ENCODE peak calls at places on chromosome 9, in four cellular contexts. One of them, this sample, is unnamed.
A peak's percentile ranks its signal among the peaks of the same experiment; 100 is the strongest.

GRCh38 chr9:69170231-69170630 is 3.8 kb upstream of the TJP2 start:
- DNase-seq in PC-9: no peak
- DNase-seq in sigmoid colon: no peak
- DNase-seq in right atrium auricular region: no peak
- DNase-seq in this sample: no peak

GRCh38 chr9:82022121-82022520 is 33.5 kb downstream of the SPATA31D1 start:
- DNase-seq in PC-9: no peak
- DNase-seq in sigmoid colon: no peak
- DNase-seq in right atrium auricular region: no peak
- DNase-seq in this sample: no peak

GRCh38 chr9:38160613-38161215 is 91.7 kb upstream of the SHB start:
- DNase-seq in PC-9: no peak
- DNase-seq in sigmoid colon: peak; percentile 70
- DNase-seq in right atrium auricular region: peak; percentile 68
- DNase-seq in this sample: peak; percentile 70

GRCh38 chr9:12166511-12166910 is 526.7 kb upstream of the TYRP1 start:
- DNase-seq in PC-9: no peak
- DNase-seq in sigmoid colon: no peak
- DNase-seq in right atrium auricular region: no peak
- DNase-seq in this sample: no peak

GRCh38 chr9:7439355-7439978 is 360.1 kb downstream of the DMAC1 start:
- DNase-seq in PC-9: no peak
- DNase-seq in sigmoid colon: no peak
- DNase-seq in right atrium auricular region: no peak
- DNase-seq in this sample: no peak

GRCh38 chr9:129166962-129167557 is 11.0 kb downstream of the IER5L start:
- DNase-seq in PC-9: peak; percentile 90
- DNase-seq in sigmoid colon: peak; percentile 92
- DNase-seq in right atrium auricular region: peak; percentile 84
- DNase-seq in this sample: peak; percentile 89

GRCh38 chr9:112091805-112092204 is 83.3 kb downstream of the SUSD1 start:
- DNase-seq in PC-9: no peak
- DNase-seq in sigmoid colon: no peak
- DNase-seq in right atrium auricular region: no peak
- DNase-seq in this sample: no peak

GRCh38 chr9:37760416-37761165 is 7.0 kb downstream of the TRMT10B start:
- DNase-seq in PC-9: peak; percentile 45
- DNase-seq in sigmoid colon: no peak
- DNase-seq in right atrium auricular region: no peak
- DNase-seq in this sample: no peak

GRCh38 chr9:129270903-129271431 is 92.9 kb upstream of the IER5L start:
- DNase-seq in PC-9: no peak
- DNase-seq in sigmoid colon: no peak
- DNase-seq in right atrium auricular region: no peak
- DNase-seq in this sample: no peak

GRCh38 chr9:16360247-16360646 is 510.2 kb downstream of the BNC2 start:
- DNase-seq in PC-9: no peak
- DNase-seq in sigmoid colon: no peak
- DNase-seq in right atrium auricular region: peak; percentile 23
- DNase-seq in this sample: no peak

GRCh38 chr9:28206280-28206679 is 633.0 kb upstream of the C9orf72 start:
- DNase-seq in PC-9: no peak
- DNase-seq in sigmoid colon: no peak
- DNase-seq in right atrium auricular region: no peak
- DNase-seq in this sample: no peak

GRCh38 chr9:90726215-90726614 is 75.4 kb upstream of the SYK start:
- DNase-seq in PC-9: no peak
- DNase-seq in sigmoid colon: no peak
- DNase-seq in right atrium auricular region: no peak
- DNase-seq in this sample: no peak

GRCh38 chr9:38422555-38423245 is 1.6 kb downstream of the IGFBPL1 start:
- DNase-seq in PC-9: no peak
- DNase-seq in sigmoid colon: peak; percentile 20
- DNase-seq in right atrium auricular region: no peak
- DNase-seq in this sample: no peak

GRCh38 chr9:28234899-28235277 is 661.6 kb upstream of the C9orf72 start:
- DNase-seq in PC-9: no peak
- DNase-seq in sigmoid colon: no peak
- DNase-seq in right atrium auricular region: no peak
- DNase-seq in this sample: no peak

GRCh38 chr9:119284118-119284517 is 85.1 kb downstream of the BRINP1 start:
- DNase-seq in PC-9: no peak
- DNase-seq in sigmoid colon: no peak
- DNase-seq in right atrium auricular region: no peak
- DNase-seq in this sample: no peak

GRCh38 chr9:33112099-33112498 is 35.6 kb upstream of the SMU1 start:
- DNase-seq in PC-9: no peak
- DNase-seq in sigmoid colon: no peak
- DNase-seq in right atrium auricular region: no peak
- DNase-seq in this sample: no peak

GRCh38 chr9:110623462-110624025 is 44.0 kb upstream of the SVEP1 start:
- DNase-seq in PC-9: peak; percentile 58
- DNase-seq in sigmoid colon: no peak
- DNase-seq in right atrium auricular region: no peak
- DNase-seq in this sample: no peak

GRCh38 chr9:110031511-110032173 is 176.3 kb downstream of the C9orf152 start:
- DNase-seq in PC-9: peak; percentile 91
- DNase-seq in sigmoid colon: no peak
- DNase-seq in right atrium auricular region: no peak
- DNase-seq in this sample: no peak

GRCh38 chr9:28801144-28801799 is 1228.0 kb upstream of the C9orf72 start:
- DNase-seq in PC-9: no peak
- DNase-seq in sigmoid colon: no peak
- DNase-seq in right atrium auricular region: no peak
- DNase-seq in this sample: no peak

GRCh38 chr9:41229408-41230401 is 40.6 kb upstream of the ZNG1F start:
- DNase-seq in PC-9: no peak
- DNase-seq in sigmoid colon: peak; percentile 69
- DNase-seq in right atrium auricular region: no peak
- DNase-seq in this sample: peak; percentile 83

GRCh38 chr9:35423499-35423898 is 66.4 kb upstream of the RUSC2 start:
- DNase-seq in PC-9: no peak
- DNase-seq in sigmoid colon: no peak
- DNase-seq in right atrium auricular region: no peak
- DNase-seq in this sample: no peak

GRCh38 chr9:128995791-128996190 is 32.3 kb downstream of the SH3GLB2 start:
- DNase-seq in PC-9: no peak
- DNase-seq in sigmoid colon: peak; percentile 22
- DNase-seq in right atrium auricular region: no peak
- DNase-seq in this sample: no peak

GRCh38 chr9:92724528-92725265 is 39.9 kb downstream of the BICD2 start:
- DNase-seq in PC-9: no peak
- DNase-seq in sigmoid colon: no peak
- DNase-seq in right atrium auricular region: peak; percentile 56
- DNase-seq in this sample: peak; percentile 57

GRCh38 chr9:108727580-108728056 is 128.2 kb downstream of the ACTL7B start:
- DNase-seq in PC-9: no peak
- DNase-seq in sigmoid colon: peak; percentile 73
- DNase-seq in right atrium auricular region: peak; percentile 56
- DNase-seq in this sample: no peak

GRCh38 chr9:131478421-131478868 is 24.3 kb upstream of the POMT1 start:
- DNase-seq in PC-9: no peak
- DNase-seq in sigmoid colon: no peak
- DNase-seq in right atrium auricular region: no peak
- DNase-seq in this sample: no peak

GRCh38 chr9:125066839-125067619 is 76.3 kb downstream of the SCAI start:
- DNase-seq in PC-9: no peak
- DNase-seq in sigmoid colon: no peak
- DNase-seq in right atrium auricular region: no peak
- DNase-seq in this sample: no peak

GRCh38 chr9:136941231-136942111 is 3.1 kb downstream of the FBXW5 start:
- DNase-seq in PC-9: no peak
- DNase-seq in sigmoid colon: no peak
- DNase-seq in right atrium auricular region: no peak
- DNase-seq in this sample: no peak

GRCh38 chr9:117945286-117945685 is 241.1 kb downstream of the TLR4 start:
- DNase-seq in PC-9: no peak
- DNase-seq in sigmoid colon: no peak
- DNase-seq in right atrium auricular region: no peak
- DNase-seq in this sample: no peak

GRCh38 chr9:122865300-122865699 is 36.9 kb upstream of the PDCL start:
- DNase-seq in PC-9: no peak
- DNase-seq in sigmoid colon: no peak
- DNase-seq in right atrium auricular region: no peak
- DNase-seq in this sample: no peak

GRCh38 chr9:98099898-98100297 is 19.1 kb downstream of the TRIM14 start:
- DNase-seq in PC-9: no peak
- DNase-seq in sigmoid colon: no peak
- DNase-seq in right atrium auricular region: no peak
- DNase-seq in this sample: no peak

GRCh38 chr9:98104445-98104881 is 14.6 kb downstream of the TRIM14 start:
- DNase-seq in PC-9: no peak
- DNase-seq in sigmoid colon: no peak
- DNase-seq in right atrium auricular region: no peak
- DNase-seq in this sample: no peak

GRCh38 chr9:98101868-98102273 is 17.2 kb downstream of the TRIM14 start:
- DNase-seq in PC-9: no peak
- DNase-seq in sigmoid colon: no peak
- DNase-seq in right atrium auricular region: no peak
- DNase-seq in this sample: no peak

GRCh38 chr9:98099346-98099745 is 19.7 kb downstream of the TRIM14 start:
- DNase-seq in PC-9: no peak
- DNase-seq in sigmoid colon: no peak
- DNase-seq in right atrium auricular region: no peak
- DNase-seq in this sample: no peak

GRCh38 chr9:98101416-98101815 is 17.6 kb downstream of the TRIM14 start:
- DNase-seq in PC-9: no peak
- DNase-seq in sigmoid colon: no peak
- DNase-seq in right atrium auricular region: no peak
- DNase-seq in this sample: no peak
- H3K4me3 ChIP-seq in PC-9: no peak overlapping the region
- H3K4me3 ChIP-seq in sigmoid colon: no peak overlapping the region
- H3K4me3 ChIP-seq in right atrium auricular region: no peak overlapping the region
- H3K4me3 ChIP-seq in this sample: no peak overlapping the region

GRCh38 chr9:127778280-127779135 is at the start of gene SH2D3C:
- DNase-seq in PC-9: no peak
- DNase-seq in sigmoid colon: no peak
- DNase-seq in right atrium auricular region: no peak
- DNase-seq in this sample: no peak
- H3K27ac ChIP-seq in PC-9: no peak within 1 kb of the TSS
- H3K27ac ChIP-seq in sigmoid colon: peak within 1 kb of the TSS; percentile 21
- H3K27ac ChIP-seq in right atrium auricular region: peak within 1 kb of the TSS; percentile 48
- H3K27ac ChIP-seq in this sample: no peak within 1 kb of the TSS

GRCh38 chr9:124038790-124039633 is 27.4 kb downstream of the LHX2 start:
- DNase-seq in PC-9: no peak
- DNase-seq in sigmoid colon: peak; percentile 38
- DNase-seq in right atrium auricular region: no peak
- DNase-seq in this sample: no peak
- TF ChIP-seq CTCF in PC-9: no peak
- TF ChIP-seq CTCF in sigmoid colon: no peak
- TF ChIP-seq CTCF in right atrium auricular region: no peak
- TF ChIP-seq CTCF in this sample: no peak

DNA sequence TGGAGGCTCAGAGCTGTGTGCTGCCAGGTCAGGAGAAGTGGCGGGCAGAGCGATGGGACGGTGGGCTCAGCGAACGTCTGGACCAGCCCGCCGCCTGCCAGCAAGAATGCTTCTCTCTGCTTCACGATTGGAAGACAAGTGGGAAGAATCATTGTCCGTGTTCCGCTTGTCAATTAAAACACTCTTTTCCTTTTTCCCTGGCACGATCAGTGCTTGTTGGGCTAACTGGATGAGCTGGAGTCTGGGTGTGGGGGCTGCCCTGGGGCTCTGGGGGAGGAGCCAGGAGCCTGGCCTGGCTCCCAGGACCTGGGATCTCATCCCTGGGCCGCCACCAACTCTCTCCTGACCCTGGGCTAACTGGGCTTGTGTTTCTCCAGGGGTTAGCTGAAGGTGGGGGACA is 1.7 kb downstream of the COL5A1 start:
- DNase-seq in PC-9: no peak
- DNase-seq in sigmoid colon: no peak
- DNase-seq in right atrium auricular region: no peak
- DNase-seq in this sample: no peak
- H3K4me3 ChIP-seq in PC-9: no peak overlapping the region
- H3K4me3 ChIP-seq in sigmoid colon: peak overlapping the region; percentile 90
- H3K4me3 ChIP-seq in right atrium auricular region: peak overlapping the region; percentile 57
- H3K4me3 ChIP-seq in this sample: peak overlapping the region; percentile 84

GRCh38 chr9:120366646-120367019 is 213.3 kb downstream of the CDK5RAP2 start:
- DNase-seq in PC-9: peak; percentile 60
- DNase-seq in sigmoid colon: no peak
- DNase-seq in right atrium auricular region: no peak
- DNase-seq in this sample: no peak
- H3K27ac ChIP-seq in PC-9: no peak overlapping the region
- H3K27ac ChIP-seq in sigmoid colon: no peak overlapping the region
- H3K27ac ChIP-seq in right atrium auricular region: no peak overlapping the region
- H3K27ac ChIP-seq in this sample: peak overlapping the region; percentile 28

GRCh38 chr9:135479469-135480052 is at the start of gene PPP1R26:
- DNase-seq in PC-9: no peak
- DNase-seq in sigmoid colon: no peak
- DNase-seq in right atrium auricular region: no peak
- DNase-seq in this sample: no peak

GRCh38 chr9:135478191-135478590 is 1.4 kb upstream of the PPP1R26 start:
- DNase-seq in PC-9: no peak
- DNase-seq in sigmoid colon: no peak
- DNase-seq in right atrium auricular region: no peak
- DNase-seq in this sample: no peak

GRCh38 chr9:135480942-135481315 is 1.3 kb downstream of the PPP1R26 start:
- DNase-seq in PC-9: no peak
- DNase-seq in sigmoid colon: no peak
- DNase-seq in right atrium auricular region: no peak
- DNase-seq in this sample: no peak

GRCh38 chr9:135480071-135480941 is 724 bp downstream of the PPP1R26 start:
- DNase-seq in PC-9: no peak
- DNase-seq in sigmoid colon: no peak
- DNase-seq in right atrium auricular region: no peak
- DNase-seq in this sample: no peak

DNA sequence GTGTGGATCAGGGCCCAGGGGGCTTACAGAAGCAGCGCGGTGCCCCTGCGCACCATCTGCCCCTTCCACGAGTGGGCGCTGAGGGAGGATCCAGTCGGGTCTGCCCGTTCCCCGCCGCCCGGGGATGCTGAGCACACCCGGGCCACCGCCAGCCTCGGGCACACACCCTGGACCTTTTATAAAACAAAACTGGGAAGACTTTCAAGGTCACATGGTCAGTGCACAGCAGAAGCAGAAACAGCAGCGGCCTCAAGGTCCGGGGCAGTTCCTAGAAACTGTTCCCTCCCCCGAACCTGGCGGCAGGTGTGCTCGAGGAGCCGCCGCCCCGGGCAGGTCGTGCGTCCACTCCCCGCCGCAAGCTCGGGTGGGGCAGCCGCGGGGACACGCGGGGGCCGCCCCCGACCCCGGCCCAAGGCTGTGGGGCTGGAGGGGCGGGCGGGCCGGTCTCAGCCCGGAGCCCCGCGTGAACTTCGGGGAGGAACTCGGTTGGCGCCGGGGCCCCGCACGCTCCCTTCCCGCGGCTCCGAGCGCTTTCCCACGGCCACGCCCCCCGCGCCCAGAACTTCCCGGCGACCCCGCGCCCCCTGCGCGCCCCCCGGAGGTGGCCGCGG is 619 bp upstream of the PPP1R26 start:
- DNase-seq in PC-9: peak; percentile 69
- DNase-seq in sigmoid colon: peak; percentile 73
- DNase-seq in right atrium auricular region: peak; percentile 61
- DNase-seq in this sample: no peak
- TF ChIP-seq CTCF in PC-9: no peak
- TF ChIP-seq CTCF in sigmoid colon: no peak
- TF ChIP-seq CTCF in right atrium auricular region: peak; percentile 19
- TF ChIP-seq CTCF in this sample: no peak

This sample was measured in coronary artery.